ENCODE peak calls at places on chromosomes 6 and 20, in four cellular contexts. One of them, this sample, is unnamed.

GRCh38 chr6:98764378-98764911 is 69.9 kb upstream of the POU3F2 start:
- DNase-seq in cardiac muscle cell: no peak
- DNase-seq in left lung: no peak
- DNase-seq in brain microvascular endothelial cell: no peak
- DNase-seq in this sample: no peak

GRCh38 chr6:137313928-137314855 is 95.0 kb upstream of the IFNGR1 start:
- DNase-seq in cardiac muscle cell: peak; percentile 91
- DNase-seq in left lung: no peak
- DNase-seq in brain microvascular endothelial cell: peak; percentile 91
- DNase-seq in this sample: peak; percentile 75

GRCh38 chr6:14359438-14359837 is 241.9 kb downstream of the CD83 start:
- DNase-seq in cardiac muscle cell: no peak
- DNase-seq in left lung: no peak
- DNase-seq in brain microvascular endothelial cell: no peak
- DNase-seq in this sample: no peak

GRCh38 chr6:21188505-21189223 is 404.9 kb upstream of the SOX4 start:
- DNase-seq in cardiac muscle cell: no peak
- DNase-seq in left lung: no peak
- DNase-seq in brain microvascular endothelial cell: peak; percentile 5
- DNase-seq in this sample: no peak

GRCh38 chr6:166989427-166990034 is 9.7 kb upstream of the CEP43 start:
- DNase-seq in cardiac muscle cell: peak; percentile 62
- DNase-seq in left lung: no peak
- DNase-seq in brain microvascular endothelial cell: no peak
- DNase-seq in this sample: no peak

GRCh38 chr20:24619212-24619611 is 149.8 kb downstream of the SYNDIG1 start:
- DNase-seq in cardiac muscle cell: no peak
- DNase-seq in left lung: no peak
- DNase-seq in brain microvascular endothelial cell: no peak
- DNase-seq in this sample: no peak

GRCh38 chr6:16511723-16512584 is 249.3 kb downstream of the ATXN1 start:
- DNase-seq in cardiac muscle cell: no peak
- DNase-seq in left lung: no peak
- DNase-seq in brain microvascular endothelial cell: no peak
- DNase-seq in this sample: no peak

GRCh38 chr6:132333639-132334516 is 67.4 kb downstream of the MOXD1 start:
- DNase-seq in cardiac muscle cell: peak; percentile 90
- DNase-seq in left lung: no peak
- DNase-seq in brain microvascular endothelial cell: peak; percentile 92
- DNase-seq in this sample: no peak

GRCh38 chr6:28807682-28808280 is 116.0 kb downstream of the TRIM27 start:
- DNase-seq in cardiac muscle cell: peak; percentile 48
- DNase-seq in left lung: no peak
- DNase-seq in brain microvascular endothelial cell: peak; percentile 80
- DNase-seq in this sample: no peak

GRCh38 chr6:169529931-169530761 is 171.7 kb downstream of the WDR27 start:
- DNase-seq in cardiac muscle cell: peak; percentile 50
- DNase-seq in left lung: peak; percentile 47
- DNase-seq in brain microvascular endothelial cell: no peak
- DNase-seq in this sample: no peak

GRCh38 chr6:31493875-31494694 is 3.9 kb upstream of the MICB start:
- DNase-seq in cardiac muscle cell: peak; percentile 78
- DNase-seq in left lung: peak; percentile 97
- DNase-seq in brain microvascular endothelial cell: peak; percentile 79
- DNase-seq in this sample: peak; percentile 69

GRCh38 chr6:132320007-132320406 is 81.3 kb downstream of the MOXD1 start:
- DNase-seq in cardiac muscle cell: peak; percentile 45
- DNase-seq in left lung: no peak
- DNase-seq in brain microvascular endothelial cell: peak; percentile 55
- DNase-seq in this sample: no peak

GRCh38 chr20:62589720-62590119 is 52.6 kb upstream of the SLCO4A1 start:
- DNase-seq in cardiac muscle cell: no peak
- DNase-seq in left lung: peak; percentile 32
- DNase-seq in brain microvascular endothelial cell: no peak
- DNase-seq in this sample: no peak

GRCh38 chr6:111791415-111791814 is 81.8 kb downstream of the FYN start:
- DNase-seq in cardiac muscle cell: peak; percentile 54
- DNase-seq in left lung: no peak
- DNase-seq in brain microvascular endothelial cell: no peak
- DNase-seq in this sample: no peak

GRCh38 chr6:14857501-14857900 is 388.4 kb upstream of the JARID2 start:
- DNase-seq in cardiac muscle cell: no peak
- DNase-seq in left lung: peak; percentile 81
- DNase-seq in brain microvascular endothelial cell: no peak
- DNase-seq in this sample: no peak

GRCh38 chr6:170152989-170153388 is 137.9 kb downstream of the DLL1 start:
- DNase-seq in cardiac muscle cell: peak; percentile 49
- DNase-seq in left lung: peak; percentile 85
- DNase-seq in brain microvascular endothelial cell: no peak
- DNase-seq in this sample: peak; percentile 66

GRCh38 chr20:33653218-33653899 is 8.8 kb upstream of the C20orf144 start:
- DNase-seq in cardiac muscle cell: peak; percentile 78
- DNase-seq in left lung: peak; percentile 40
- DNase-seq in brain microvascular endothelial cell: no peak
- DNase-seq in this sample: peak; percentile 76

GRCh38 chr6:150301871-150302800 is 66.7 kb upstream of the IYD start:
- DNase-seq in cardiac muscle cell: peak; percentile 57
- DNase-seq in left lung: no peak
- DNase-seq in brain microvascular endothelial cell: peak; percentile 67
- DNase-seq in this sample: no peak

GRCh38 chr6:144351741-144352140 is 66.6 kb downstream of the UTRN start:
- DNase-seq in cardiac muscle cell: no peak
- DNase-seq in left lung: no peak
- DNase-seq in brain microvascular endothelial cell: no peak
- DNase-seq in this sample: no peak

GRCh38 chr6:89581669-89582068 is 56.9 kb downstream of the LYRM2 start:
- DNase-seq in cardiac muscle cell: no peak
- DNase-seq in left lung: no peak
- DNase-seq in brain microvascular endothelial cell: no peak
- DNase-seq in this sample: no peak

GRCh38 chr6:20633566-20634340 is 99.5 kb downstream of the CDKAL1 start:
- DNase-seq in cardiac muscle cell: no peak
- DNase-seq in left lung: no peak
- DNase-seq in brain microvascular endothelial cell: no peak
- DNase-seq in this sample: no peak

GRCh38 chr6:107345398-107345797 is 114.0 kb downstream of the PDSS2 start:
- DNase-seq in cardiac muscle cell: peak; percentile 9
- DNase-seq in left lung: no peak
- DNase-seq in brain microvascular endothelial cell: no peak
- DNase-seq in this sample: no peak

GRCh38 chr20:56722042-56722441 is 92.9 kb downstream of the TFAP2C start:
- DNase-seq in cardiac muscle cell: no peak
- DNase-seq in left lung: no peak
- DNase-seq in brain microvascular endothelial cell: no peak
- DNase-seq in this sample: no peak
- H3K4me3 ChIP-seq in cardiac muscle cell: no peak overlapping the region
- H3K4me3 ChIP-seq in left lung: no peak overlapping the region
- H3K4me3 ChIP-seq in brain microvascular endothelial cell: no peak overlapping the region
- H3K4me3 ChIP-seq in this sample: no peak overlapping the region

GRCh38 chr20:2387180-2387577 is 6.5 kb downstream of the TGM6 start:
- DNase-seq in cardiac muscle cell: peak; percentile 10
- DNase-seq in left lung: no peak
- DNase-seq in brain microvascular endothelial cell: peak; percentile 64
- DNase-seq in this sample: no peak

GRCh38 chr20:2385026-2385425 is 4.3 kb downstream of the TGM6 start:
- DNase-seq in cardiac muscle cell: no peak
- DNase-seq in left lung: no peak
- DNase-seq in brain microvascular endothelial cell: no peak
- DNase-seq in this sample: peak; percentile 26

GRCh38 chr20:2387580-2387979 is 6.9 kb downstream of the TGM6 start:
- DNase-seq in cardiac muscle cell: no peak
- DNase-seq in left lung: no peak
- DNase-seq in brain microvascular endothelial cell: no peak
- DNase-seq in this sample: no peak

GRCh38 chr20:2385496-2385895 is 4.8 kb downstream of the TGM6 start:
- DNase-seq in cardiac muscle cell: no peak
- DNase-seq in left lung: no peak
- DNase-seq in brain microvascular endothelial cell: no peak
- DNase-seq in this sample: no peak

DNA sequence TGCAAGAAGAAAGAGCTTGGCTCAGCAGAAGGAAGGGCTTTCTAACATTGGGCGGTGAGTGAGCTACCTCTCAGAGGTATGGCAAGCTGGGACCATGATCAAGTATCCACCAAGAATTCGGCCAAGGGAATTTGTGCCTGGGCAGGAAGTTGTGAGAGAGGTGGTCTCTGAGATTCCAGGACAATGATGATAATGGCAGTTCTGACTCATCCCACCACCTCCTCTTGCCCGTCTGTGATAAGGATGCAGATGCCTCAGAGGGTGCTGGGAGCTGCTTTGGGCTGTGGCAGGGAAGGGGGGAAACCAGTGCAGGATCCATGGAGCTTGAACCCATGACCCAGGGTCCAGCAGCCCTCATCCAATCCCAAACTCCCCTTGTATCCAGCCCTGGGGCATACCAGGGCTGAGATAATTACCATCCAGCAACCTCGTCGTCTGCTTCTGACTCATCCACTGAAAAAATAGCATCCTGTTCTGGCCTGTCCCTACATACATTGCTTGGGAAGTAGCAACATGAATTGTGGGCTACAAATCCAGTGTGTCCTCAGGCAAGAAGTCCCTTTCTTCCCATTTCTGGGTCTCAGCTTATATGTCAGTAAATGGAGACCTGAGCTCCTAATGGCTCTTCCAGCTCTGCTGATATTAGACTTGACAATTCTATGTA is 5.9 kb downstream of the TGM6 start:
- DNase-seq in cardiac muscle cell: peak; percentile 16
- DNase-seq in left lung: no peak
- DNase-seq in brain microvascular endothelial cell: peak; percentile 50
- DNase-seq in this sample: no peak
- H3K27ac ChIP-seq in cardiac muscle cell: no peak overlapping the region
- H3K27ac ChIP-seq in left lung: no peak overlapping the region
- H3K27ac ChIP-seq in brain microvascular endothelial cell: peak overlapping the region; percentile 62
- H3K27ac ChIP-seq in this sample: no peak overlapping the region

GRCh38 chr20:35618032-35618371 is 2.4 kb downstream of the SPAG4 start:
- DNase-seq in cardiac muscle cell: no peak
- DNase-seq in left lung: no peak
- DNase-seq in brain microvascular endothelial cell: no peak
- DNase-seq in this sample: no peak
- H3K4me3 ChIP-seq in cardiac muscle cell: peak overlapping the region; percentile 46
- H3K4me3 ChIP-seq in left lung: no peak overlapping the region
- H3K4me3 ChIP-seq in brain microvascular endothelial cell: peak overlapping the region; percentile 61
- H3K4me3 ChIP-seq in this sample: peak overlapping the region; percentile 74

GRCh38 chr20:58043866-58044140 is 184.7 kb downstream of the ANKRD60 start:
- DNase-seq in cardiac muscle cell: no peak
- DNase-seq in left lung: no peak
- DNase-seq in brain microvascular endothelial cell: no peak
- DNase-seq in this sample: no peak
- H3K27ac ChIP-seq in cardiac muscle cell: no peak overlapping the region
- H3K27ac ChIP-seq in left lung: no peak overlapping the region
- H3K27ac ChIP-seq in brain microvascular endothelial cell: no peak overlapping the region
- H3K27ac ChIP-seq in this sample: no peak overlapping the region

DNA sequence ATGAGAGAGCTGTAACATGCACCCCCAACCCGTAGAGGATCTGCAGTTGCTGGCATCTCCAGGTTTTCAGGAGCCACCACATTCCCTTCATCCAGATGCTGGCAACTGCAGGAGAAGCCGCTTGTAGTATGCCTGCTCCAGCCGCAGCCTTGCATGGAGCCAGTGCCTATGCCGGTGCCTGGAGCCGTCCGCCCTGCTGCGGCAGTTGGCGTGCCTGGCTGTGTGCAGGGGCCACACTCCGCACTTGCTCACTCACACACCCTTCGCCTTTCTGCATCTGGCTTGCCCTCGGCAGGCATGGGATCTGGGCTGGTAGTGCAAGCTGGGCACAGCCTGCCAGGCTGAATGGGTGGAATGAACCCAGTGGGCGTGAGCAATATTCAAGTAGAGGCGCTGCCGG is 148.5 kb upstream of the PROKR2 start:
- DNase-seq in cardiac muscle cell: no peak
- DNase-seq in left lung: no peak
- DNase-seq in brain microvascular endothelial cell: no peak
- DNase-seq in this sample: no peak
- H3K4me3 ChIP-seq in cardiac muscle cell: no peak overlapping the region
- H3K4me3 ChIP-seq in left lung: no peak overlapping the region
- H3K4me3 ChIP-seq in brain microvascular endothelial cell: no peak overlapping the region
- H3K4me3 ChIP-seq in this sample: no peak overlapping the region